ENCODE peak calls at places on chromosomes 5 and 9, in four cellular contexts. N is Calu3, I is GM12891, K is glutamatergic neuron. G is an unnamed sample.
A peak's percentile ranks its signal among the peaks of the same experiment; 100 is the strongest.

GRCh38 chr9:99185904-99186303 is 35.8 kb downstream of the ALG2 start:
- DNase-seq in K (peak; percentile 40), N (no peak), I (no peak), G (no peak)

GRCh38 chr9:11064853-11065252 is 452.1 kb upstream of the PTPRD start:
- DNase-seq in N (no peak), K (no peak), I (no peak), G (no peak)

GRCh38 chr5:36364473-36364872 is 62.8 kb upstream of the RANBP3L start:
- DNase-seq in I (no peak), K (no peak), N (no peak), G (no peak)

GRCh38 chr9:136857166-136857565 is 5.0 kb downstream of the MAMDC4 start:
- DNase-seq in I (no peak), K (peak; percentile 25), N (no peak), G (no peak)

GRCh38 chr9:136122425-136123383 is 4.0 kb upstream of the TMEM250 start:
- DNase-seq in I (peak; percentile 86), K (peak; percentile 90), N (peak; percentile 74), G (peak; percentile 84)

GRCh38 chr9:96048116-96048953 is 172.8 kb downstream of the ERCC6L2 start:
- DNase-seq in N (no peak), I (no peak), K (no peak), G (no peak)

GRCh38 chr9:131323629-131324028 is 34.1 kb downstream of the PLPP7 start:
- DNase-seq in N (no peak), I (no peak), K (no peak), G (no peak)

GRCh38 chr5:132342291-132343180 is 27.0 kb upstream of the SLC22A5 start:
- DNase-seq in K (no peak), N (no peak), I (no peak), G (no peak)

GRCh38 chr9:127853312-127854168 is 918 bp downstream of the ENG start:
- DNase-seq in K (no peak), I (no peak), N (no peak), G (no peak)

GRCh38 chr5:153352685-153353219 is 137.7 kb upstream of the GRIA1 start:
- DNase-seq in I (no peak), N (peak; percentile 12), K (no peak), G (no peak)

GRCh38 chr9:131838581-131839280 is 98.9 kb upstream of the RAPGEF1 start:
- DNase-seq in N (no peak), I (no peak), K (peak; percentile 32), G (no peak)

GRCh38 chr5:94181940-94182339 is 436.5 kb downstream of the KIAA0825 start:
- DNase-seq in N (peak; percentile 29), I (no peak), K (no peak), G (peak; percentile 24)

GRCh38 chr9:108182950-108183381 is 672.8 kb downstream of the ACTL7B start:
- DNase-seq in N (no peak), I (peak; percentile 5), K (no peak), G (no peak)

GRCh38 chr5:67747096-67747495 is 468.5 kb upstream of the PIK3R1 start:
- DNase-seq in K (no peak), I (no peak), N (no peak), G (no peak)

GRCh38 chr9:113973963-113974413 is 97.9 kb downstream of the ZNF618 start:
- DNase-seq in I (no peak), N (no peak), K (no peak), G (no peak)

GRCh38 chr9:107866912-107867311 is 377.3 kb upstream of the KLF4 start:
- DNase-seq in I (no peak), K (no peak), N (no peak), G (no peak)

GRCh38 chr9:108209132-108209700 is 646.6 kb downstream of the ACTL7B start:
- DNase-seq in I (no peak), K (no peak), N (peak; percentile 34), G (no peak)

GRCh38 chr5:125142439-125142838 is 396.0 kb upstream of the ZNF608 start:
- DNase-seq in N (no peak), K (no peak), I (no peak), G (no peak)

GRCh38 chr9:113381909-113382411 is 5.2 kb upstream of the HDHD3 start:
- DNase-seq in N (peak; percentile 72), I (no peak), K (no peak), G (no peak)

GRCh38 chr9:127262621-127263020 is 2.0 kb upstream of the GARNL3 start:
- DNase-seq in K (no peak), N (no peak), I (no peak), G (no peak)

GRCh38 chr5:132103380-132103951 is 29.9 kb downstream of the CSF2 start:
- DNase-seq in N (peak; percentile 87), I (peak; percentile 50), K (no peak), G (no peak)

GRCh38 chr5:14109041-14109747 is 33.9 kb upstream of the TRIO start:
- DNase-seq in I (peak; percentile 37), N (no peak), K (no peak), G (no peak)

GRCh38 chr9:121563881-121564460 is 64.3 kb upstream of the GGTA1 start:
- DNase-seq in K (no peak), I (no peak), N (no peak), G (no peak)

GRCh38 chr9:21668504-21668903 is 133.9 kb upstream of the MTAP start:
- DNase-seq in I (no peak), K (no peak), N (no peak), G (no peak)

GRCh38 chr9:106307670-106308069 is 555.3 kb upstream of the ZNF462 start:
- DNase-seq in I (no peak), N (no peak), K (no peak), G (no peak)

GRCh38 chr5:164728733-164729132 is 1223.3 kb downstream of the MAT2B start:
- DNase-seq in K (no peak), N (no peak), I (no peak), G (no peak)

GRCh38 chr5:175353876-175354275 is 90.1 kb downstream of the DRD1 start:
- DNase-seq in N (no peak), K (no peak), I (no peak), G (no peak)

G was measured in WTC11.